ENCODE peak calls at places on chromosomes 1 and 21, in five cellular contexts. J is HCT116, C is SK-N-SH, F is GM12878, W is K562. B is an unnamed sample.

GRCh38 chr1:228045871-228046270 is 36.6 kb upstream of the ARF1 start:
- DNase-seq in J (no peak), W (no peak), C (no peak), F (no peak), B (no peak)

GRCh38 chr1:159197767-159198557 is 6.7 kb upstream of the ACKR1 start:
- DNase-seq in C (peak), W (peak), F (no peak), J (peak), B (peak)

GRCh38 chr1:156075158-156075557 is 7.1 kb downstream of the MEX3A start:
- DNase-seq in W (peak), C (no peak), F (no peak), J (no peak), B (no peak)

GRCh38 chr1:7464736-7465135 is 306.4 kb upstream of the VAMP3 start:
- DNase-seq in F (no peak), C (no peak), W (no peak), J (no peak), B (no peak)

GRCh38 chr1:14924455-14925325 is 228.9 kb upstream of the TMEM51 start:
- DNase-seq in J (no peak), W (peak), C (peak), F (no peak), B (peak)

GRCh38 chr1:67958472-67958871 is 92.0 kb downstream of the DIRAS3 start:
- DNase-seq in J (no peak), W (no peak), C (no peak), F (no peak), B (no peak)

GRCh38 chr1:205798577-205798976 is 14.4 kb downstream of the SLC41A1 start:
- DNase-seq in C (no peak), J (no peak), F (no peak), W (no peak), B (no peak)

GRCh38 chr1:158520955-158521665 is 33.1 kb downstream of the OR6Y1 start:
- DNase-seq in W (no peak), C (no peak), J (no peak), F (no peak), B (no peak)

GRCh38 chr1:204059970-204060369 is 12.9 kb upstream of the SOX13 start:
- DNase-seq in W (no peak), F (no peak), J (no peak), C (no peak), B (no peak)

GRCh38 chr1:112527266-112528010 is 18.7 kb downstream of the WNT2B start:
- DNase-seq in J (no peak), W (no peak), F (no peak), C (no peak), B (no peak)

GRCh38 chr1:198794498-198794897 is 155.7 kb downstream of the PTPRC start:
- DNase-seq in C (no peak), F (no peak), W (no peak), J (no peak), B (no peak)

GRCh38 chr1:175193339-175193950 is 869 bp upstream of the KIAA0040 start:
- DNase-seq in F (no peak), C (peak), J (no peak), W (no peak), B (no peak)

GRCh38 chr1:110672753-110673108 is 2.0 kb downstream of the KCNA3 start:
- DNase-seq in J (no peak), F (peak), W (no peak), C (no peak), B (no peak)

GRCh38 chr1:218435528-218435927 is 90.4 kb downstream of the TGFB2 start:
- DNase-seq in F (no peak), C (no peak), W (no peak), J (no peak), B (no peak)

GRCh38 chr1:9080704-9081291 is 11.4 kb upstream of the SLC2A5 start:
- DNase-seq in J (peak), C (no peak), F (no peak), W (no peak), B (peak)

GRCh38 chr1:162734047-162734446 is 56.5 kb upstream of the HSD17B7 start:
- DNase-seq in J (no peak), C (no peak), W (no peak), F (no peak), B (no peak)

GRCh38 chr21:16418663-16419062 is 688.9 kb downstream of the USP25 start:
- DNase-seq in C (no peak), F (no peak), W (no peak), J (no peak), B (no peak)

GRCh38 chr21:46551636-46552241 is 53.1 kb downstream of the S100B start:
- DNase-seq in C (no peak), F (no peak), J (no peak), W (no peak), B (no peak)

GRCh38 chr1:21706151-21706835 is 37.1 kb upstream of the RAP1GAP start:
- DNase-seq in W (no peak), C (no peak), J (no peak), F (no peak), B (no peak)

GRCh38 chr1:185479781-185480180 is 162.7 kb upstream of the IVNS1ABP start:
- DNase-seq in C (no peak), W (no peak), J (no peak), F (no peak), B (no peak)

GRCh38 chr1:215599418-215599817 is 32.3 kb downstream of the KCTD3 start:
- DNase-seq in W (peak), J (no peak), C (no peak), F (no peak), B (no peak)
- TF ChIP-seq JUND in W (no peak), J (no peak), C (no peak), F (no peak), B (no peak)

DNA sequence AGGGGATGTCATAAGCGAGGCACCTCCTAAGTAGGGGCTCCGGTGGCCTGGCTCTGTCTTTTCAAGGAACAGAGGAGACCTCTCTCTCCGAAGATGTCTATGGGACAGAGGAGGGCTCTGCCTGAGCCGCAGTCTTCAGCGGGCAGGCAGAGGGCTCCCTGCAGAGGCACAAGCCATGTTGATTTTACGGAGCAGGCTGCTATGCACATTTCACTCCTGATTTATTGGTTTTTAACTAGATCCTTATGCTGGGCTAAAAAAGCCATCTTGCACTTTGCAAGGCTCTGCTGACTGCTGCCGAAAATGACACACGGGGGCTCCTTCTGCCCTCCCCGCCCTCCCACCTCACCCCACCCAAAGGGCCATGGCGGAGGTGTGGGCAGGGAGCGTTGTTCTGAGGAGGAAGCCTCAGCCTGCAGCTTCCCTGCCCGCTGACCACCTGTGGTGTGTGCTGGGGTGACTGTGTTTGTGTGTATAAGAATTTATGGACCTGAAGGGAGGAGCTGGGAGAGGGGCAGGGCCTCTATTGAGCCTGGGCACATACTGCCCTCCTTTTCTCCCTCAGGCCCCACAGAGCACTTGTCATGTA is 71.2 kb downstream of the FOXD2 start:
- DNase-seq in W (no peak), C (peak), F (no peak), J (no peak), B (no peak)
- TF ChIP-seq JUND in W (no peak), C (no peak), F (no peak), J (no peak), B (no peak)

GRCh38 chr1:78333426-78334012 is 157.3 kb upstream of the PTGFR start:
- DNase-seq in F (no peak), W (peak), J (peak), C (no peak), B (no peak)

GRCh38 chr1:78325293-78325692 is 165.5 kb upstream of the PTGFR start:
- DNase-seq in W (no peak), J (no peak), C (no peak), F (no peak), B (no peak)

GRCh38 chr1:78331799-78332198 is 159.0 kb upstream of the PTGFR start:
- DNase-seq in F (no peak), W (no peak), J (no peak), C (no peak), B (no peak)

GRCh38 chr1:78334114-78334513 is 156.7 kb upstream of the PTGFR start:
- DNase-seq in W (no peak), J (no peak), C (no peak), F (no peak), B (no peak)

GRCh38 chr1:78329475-78329874 is 161.3 kb upstream of the PTGFR start:
- DNase-seq in W (no peak), J (no peak), C (no peak), F (no peak), B (no peak)
- TF ChIP-seq JUND in W (no peak), J (no peak), C (no peak), F (no peak), B (no peak)

DNA sequence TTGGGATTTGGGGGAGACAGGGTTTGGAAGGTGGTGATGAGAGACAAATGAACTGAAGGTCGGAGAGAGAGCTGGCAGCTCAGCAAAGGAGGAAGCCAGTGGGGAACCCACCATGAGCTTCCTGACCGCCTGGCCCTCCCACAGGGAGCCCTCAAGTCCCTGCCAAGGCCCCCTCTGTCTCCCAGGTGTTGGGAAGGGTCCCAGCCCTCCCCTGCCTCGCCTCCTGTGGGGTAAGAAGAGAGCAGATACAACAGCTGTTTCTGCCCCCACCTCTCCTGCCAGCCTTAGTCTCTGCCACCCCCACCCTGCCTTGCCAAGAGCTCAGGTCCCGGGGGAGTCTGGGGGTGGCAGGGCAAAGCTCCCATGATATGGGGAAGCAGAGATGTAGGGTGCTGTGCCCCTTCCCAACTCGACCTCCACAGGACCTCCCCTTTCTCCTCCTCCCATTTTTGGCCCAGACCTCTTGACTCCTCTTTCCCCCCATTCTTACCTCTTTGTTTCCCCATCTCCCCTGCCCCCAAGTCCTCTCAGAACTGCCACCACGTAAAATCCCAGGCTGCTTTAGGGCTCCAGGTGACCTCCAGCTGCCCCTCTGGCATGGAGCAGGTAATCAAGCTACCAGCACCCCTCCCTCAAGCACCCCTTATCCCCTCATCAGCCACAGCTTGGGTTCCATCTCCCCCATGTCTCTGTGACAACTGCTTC is 556 bp downstream of the S100A1 start:
- DNase-seq in W (no peak), F (no peak), C (no peak), J (no peak), B (no peak)
- TF ChIP-seq JUND in W (no peak), F (no peak), C (no peak), J (no peak), B (no peak)

DNA sequence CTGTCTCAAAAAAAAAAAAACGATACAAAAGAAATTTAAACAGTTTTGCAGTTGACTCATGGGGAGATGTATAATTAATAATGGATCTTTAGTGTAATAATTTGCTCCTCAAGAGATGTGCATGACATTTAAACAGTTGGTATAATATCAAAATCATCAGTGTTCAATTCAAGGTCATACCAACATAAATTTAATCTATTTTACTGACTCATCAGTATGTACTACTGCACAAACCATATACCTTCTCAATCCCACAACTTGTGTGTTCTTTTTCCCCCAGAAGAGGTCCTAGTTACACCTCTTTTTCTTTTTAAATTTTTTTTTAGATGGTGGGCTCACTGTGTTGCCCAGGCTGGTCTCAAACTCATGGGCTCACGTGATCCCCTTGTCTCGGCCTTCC is 23.6 kb downstream of the CDKN2C start:
- DNase-seq in W (no peak), F (no peak), J (no peak), C (no peak), B (no peak)
- TF ChIP-seq JUND in W (no peak), F (no peak), J (no peak), C (no peak), B (no peak)

GRCh38 chr1:47452426-47452825 is 14.6 kb downstream of the FOXD2 start:
- DNase-seq in W (no peak), F (no peak), C (no peak), J (no peak), B (no peak)
- TF ChIP-seq JUND in W (no peak), F (no peak), C (no peak), J (no peak), B (no peak)